ENCODE peak calls at places on chromosome 15, in ten cellular contexts. One of them, this sample, is unnamed.

GRCh38 chr15:94411279-94411678 is 179.9 kb downstream of the MCTP2 start:
- DNase-seq in mesendoderm: no peak
- DNase-seq in OCI-LY7: peak; percentile 45
- DNase-seq in tibial nerve: no peak
- DNase-seq in uterus: no peak
- DNase-seq in suprapubic skin: no peak
- DNase-seq in Peyer's patch: no peak
- DNase-seq in body of pancreas: no peak
- DNase-seq in heart right ventricle: no peak
- DNase-seq in endodermal cell: no peak
- DNase-seq in this sample: no peak

GRCh38 chr15:22904736-22905135 is 66.3 kb downstream of the NIPA2 start:
- DNase-seq in heart right ventricle: no peak
- DNase-seq in suprapubic skin: no peak
- DNase-seq in OCI-LY7: no peak
- DNase-seq in body of pancreas: peak; percentile 75
- DNase-seq in endodermal cell: no peak
- DNase-seq in tibial nerve: no peak
- DNase-seq in mesendoderm: no peak
- DNase-seq in Peyer's patch: no peak
- DNase-seq in uterus: no peak
- DNase-seq in this sample: no peak

GRCh38 chr15:61184431-61184830 is 44.7 kb downstream of the RORA start:
- DNase-seq in uterus: no peak
- DNase-seq in OCI-LY7: peak; percentile 12
- DNase-seq in suprapubic skin: no peak
- DNase-seq in tibial nerve: no peak
- DNase-seq in endodermal cell: no peak
- DNase-seq in mesendoderm: no peak
- DNase-seq in body of pancreas: no peak
- DNase-seq in heart right ventricle: no peak
- DNase-seq in Peyer's patch: no peak
- DNase-seq in this sample: no peak

GRCh38 chr15:45616901-45617323 is 17.9 kb upstream of the SQOR start:
- DNase-seq in mesendoderm: peak; percentile 30
- DNase-seq in OCI-LY7: no peak
- DNase-seq in body of pancreas: no peak
- DNase-seq in uterus: no peak
- DNase-seq in suprapubic skin: no peak
- DNase-seq in Peyer's patch: no peak
- DNase-seq in heart right ventricle: no peak
- DNase-seq in endodermal cell: no peak
- DNase-seq in tibial nerve: no peak
- DNase-seq in this sample: no peak

GRCh38 chr15:59963925-59964324 is 40.2 kb upstream of the FOXB1 start:
- DNase-seq in endodermal cell: no peak
- DNase-seq in tibial nerve: no peak
- DNase-seq in OCI-LY7: no peak
- DNase-seq in mesendoderm: no peak
- DNase-seq in uterus: no peak
- DNase-seq in suprapubic skin: no peak
- DNase-seq in heart right ventricle: no peak
- DNase-seq in body of pancreas: no peak
- DNase-seq in Peyer's patch: no peak
- DNase-seq in this sample: no peak

GRCh38 chr15:101458908-101459578 is 30.5 kb downstream of the PCSK6 start:
- DNase-seq in Peyer's patch: no peak
- DNase-seq in body of pancreas: no peak
- DNase-seq in heart right ventricle: no peak
- DNase-seq in uterus: peak; percentile 42
- DNase-seq in tibial nerve: no peak
- DNase-seq in endodermal cell: peak; percentile 41
- DNase-seq in mesendoderm: no peak
- DNase-seq in suprapubic skin: no peak
- DNase-seq in OCI-LY7: no peak
- DNase-seq in this sample: no peak

GRCh38 chr15:74799255-74799842 is 13.3 kb upstream of the LMAN1L start:
- DNase-seq in heart right ventricle: no peak
- DNase-seq in endodermal cell: peak; percentile 61
- DNase-seq in body of pancreas: no peak
- DNase-seq in uterus: no peak
- DNase-seq in tibial nerve: no peak
- DNase-seq in Peyer's patch: peak; percentile 60
- DNase-seq in suprapubic skin: no peak
- DNase-seq in OCI-LY7: peak; percentile 65
- DNase-seq in mesendoderm: no peak
- DNase-seq in this sample: no peak

GRCh38 chr15:63752075-63752684 is 81.6 kb downstream of the HERC1 start:
- DNase-seq in endodermal cell: peak; percentile 56
- DNase-seq in heart right ventricle: peak; percentile 60
- DNase-seq in tibial nerve: no peak
- DNase-seq in uterus: peak; percentile 28
- DNase-seq in suprapubic skin: no peak
- DNase-seq in Peyer's patch: peak; percentile 45
- DNase-seq in body of pancreas: peak; percentile 44
- DNase-seq in mesendoderm: peak; percentile 61
- DNase-seq in OCI-LY7: peak; percentile 73
- DNase-seq in this sample: peak; percentile 6

GRCh38 chr15:100704281-100705055 is 102.1 kb downstream of the ASB7 start:
- DNase-seq in body of pancreas: no peak
- DNase-seq in tibial nerve: no peak
- DNase-seq in suprapubic skin: peak; percentile 22
- DNase-seq in heart right ventricle: no peak
- DNase-seq in uterus: peak; percentile 3
- DNase-seq in OCI-LY7: no peak
- DNase-seq in Peyer's patch: no peak
- DNase-seq in mesendoderm: no peak
- DNase-seq in endodermal cell: no peak
- DNase-seq in this sample: no peak

GRCh38 chr15:35874260-35874905 is 328.4 kb upstream of the DPH6 start:
- DNase-seq in tibial nerve: no peak
- DNase-seq in endodermal cell: no peak
- DNase-seq in body of pancreas: no peak
- DNase-seq in mesendoderm: peak; percentile 18
- DNase-seq in Peyer's patch: no peak
- DNase-seq in suprapubic skin: no peak
- DNase-seq in OCI-LY7: no peak
- DNase-seq in uterus: no peak
- DNase-seq in heart right ventricle: no peak
- DNase-seq in this sample: no peak

GRCh38 chr15:68209272-68209671 is 4.1 kb upstream of the CALML4 start:
- DNase-seq in body of pancreas: no peak
- DNase-seq in heart right ventricle: no peak
- DNase-seq in Peyer's patch: no peak
- DNase-seq in mesendoderm: no peak
- DNase-seq in OCI-LY7: no peak
- DNase-seq in suprapubic skin: peak; percentile 47
- DNase-seq in endodermal cell: no peak
- DNase-seq in uterus: no peak
- DNase-seq in tibial nerve: no peak
- DNase-seq in this sample: no peak

GRCh38 chr15:68210409-68210756 is 5.3 kb upstream of the CALML4 start:
- DNase-seq in heart right ventricle: no peak
- DNase-seq in mesendoderm: no peak
- DNase-seq in Peyer's patch: no peak
- DNase-seq in tibial nerve: no peak
- DNase-seq in endodermal cell: no peak
- DNase-seq in suprapubic skin: peak; percentile 43
- DNase-seq in uterus: no peak
- DNase-seq in OCI-LY7: no peak
- DNase-seq in body of pancreas: no peak
- DNase-seq in this sample: no peak

GRCh38 chr15:68211656-68212320 is 6.7 kb upstream of the CALML4 start:
- DNase-seq in tibial nerve: no peak
- DNase-seq in OCI-LY7: no peak
- DNase-seq in body of pancreas: no peak
- DNase-seq in heart right ventricle: no peak
- DNase-seq in suprapubic skin: peak; percentile 53
- DNase-seq in mesendoderm: no peak
- DNase-seq in endodermal cell: peak; percentile 52
- DNase-seq in Peyer's patch: no peak
- DNase-seq in uterus: no peak
- DNase-seq in this sample: no peak

GRCh38 chr15:68209735-68210408 is 4.7 kb upstream of the CALML4 start:
- DNase-seq in suprapubic skin: peak; percentile 59
- DNase-seq in tibial nerve: no peak
- DNase-seq in endodermal cell: peak; percentile 36
- DNase-seq in body of pancreas: no peak
- DNase-seq in uterus: no peak
- DNase-seq in Peyer's patch: no peak
- DNase-seq in mesendoderm: no peak
- DNase-seq in heart right ventricle: no peak
- DNase-seq in OCI-LY7: peak; percentile 87
- DNase-seq in this sample: no peak

DNA sequence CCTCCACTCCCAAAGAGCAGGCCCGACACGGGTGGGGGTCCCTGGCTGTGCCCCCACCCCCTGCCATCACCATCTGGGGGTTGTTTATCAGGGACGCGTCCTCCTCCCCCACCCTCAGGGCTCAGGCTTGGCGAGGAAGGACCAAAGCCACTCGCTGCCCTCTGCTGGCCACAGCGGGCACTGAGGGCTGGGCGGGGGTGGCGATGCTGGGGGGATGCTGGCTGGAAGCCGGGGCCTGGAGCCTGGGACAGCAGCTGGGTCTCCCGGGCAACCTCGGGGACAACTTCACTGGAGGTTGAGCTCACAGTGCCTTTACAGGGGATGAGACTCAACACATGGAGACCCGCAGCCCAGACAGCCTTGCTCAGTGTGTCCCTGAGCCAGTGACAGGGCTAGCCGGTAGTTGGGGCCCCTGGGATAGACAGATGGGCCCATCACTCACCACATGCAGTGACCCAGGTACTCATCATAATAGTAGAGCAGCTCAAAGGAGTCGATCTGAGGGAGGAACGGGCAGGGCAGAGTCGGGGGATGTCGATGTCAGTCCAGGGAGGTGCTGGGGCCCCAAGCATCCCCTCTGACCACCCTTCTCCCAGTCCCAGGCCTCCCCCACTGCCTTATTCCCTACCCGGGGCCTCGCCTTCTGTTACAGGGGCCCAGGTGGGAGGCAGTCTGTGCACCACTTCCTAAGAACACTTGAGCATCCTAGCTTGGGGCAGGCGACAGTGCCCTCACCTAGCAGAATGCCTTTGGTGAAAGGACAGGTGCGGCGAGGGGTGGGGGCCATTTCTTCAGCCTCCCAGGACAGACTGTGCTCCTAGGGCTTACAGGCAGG is 5.9 kb upstream of the CALML4 start:
- DNase-seq in tibial nerve: peak; percentile 41
- DNase-seq in suprapubic skin: peak; percentile 74
- DNase-seq in OCI-LY7: peak; percentile 73
- DNase-seq in body of pancreas: peak; percentile 62
- DNase-seq in heart right ventricle: peak; percentile 69
- DNase-seq in mesendoderm: peak; percentile 74
- DNase-seq in Peyer's patch: peak; percentile 41
- DNase-seq in uterus: peak; percentile 64
- DNase-seq in endodermal cell: peak; percentile 94
- DNase-seq in this sample: peak; percentile 17
- H3K36me3 ChIP-seq in tibial nerve: no peaks in the 10 kb centered on the region
- H3K36me3 ChIP-seq in suprapubic skin: peaks cover 18% of the 10 kb centered on the region
- H3K36me3 ChIP-seq in OCI-LY7: peaks cover 73% of the 10 kb centered on the region
- H3K36me3 ChIP-seq in body of pancreas: no peaks in the 10 kb centered on the region
- H3K36me3 ChIP-seq in heart right ventricle: no peaks in the 10 kb centered on the region
- H3K36me3 ChIP-seq in mesendoderm: no peaks in the 10 kb centered on the region
- H3K36me3 ChIP-seq in Peyer's patch: no peaks in the 10 kb centered on the region
- H3K36me3 ChIP-seq in uterus: no peaks in the 10 kb centered on the region
- H3K36me3 ChIP-seq in endodermal cell: peaks cover 8% of the 10 kb centered on the region
- H3K36me3 ChIP-seq in this sample: no peaks in the 10 kb centered on the region

GRCh38 chr15:50563756-50564155 is 17.3 kb upstream of the USP50 start:
- DNase-seq in suprapubic skin: no peak
- DNase-seq in body of pancreas: no peak
- DNase-seq in heart right ventricle: no peak
- DNase-seq in uterus: no peak
- DNase-seq in tibial nerve: no peak
- DNase-seq in OCI-LY7: no peak
- DNase-seq in endodermal cell: no peak
- DNase-seq in Peyer's patch: no peak
- DNase-seq in mesendoderm: no peak
- DNase-seq in this sample: no peak
- H3K36me3 ChIP-seq in suprapubic skin: peaks cover 41% of the 10 kb centered on the region
- H3K36me3 ChIP-seq in body of pancreas: no peaks in the 10 kb centered on the region
- H3K36me3 ChIP-seq in heart right ventricle: peaks cover 100% of the 10 kb centered on the region
- H3K36me3 ChIP-seq in uterus: no peaks in the 10 kb centered on the region
- H3K36me3 ChIP-seq in tibial nerve: no peaks in the 10 kb centered on the region
- H3K36me3 ChIP-seq in OCI-LY7: peaks cover 61% of the 10 kb centered on the region
- H3K36me3 ChIP-seq in endodermal cell: peaks cover 51% of the 10 kb centered on the region
- H3K36me3 ChIP-seq in Peyer's patch: peaks cover 57% of the 10 kb centered on the region
- H3K36me3 ChIP-seq in mesendoderm: no peaks in the 10 kb centered on the region
- H3K36me3 ChIP-seq in this sample: peaks cover 61% of the 10 kb centered on the region

GRCh38 chr15:43352693-43353382 is 18.0 kb downstream of the ZSCAN29 start:
- DNase-seq in uterus: no peak
- DNase-seq in mesendoderm: no peak
- DNase-seq in Peyer's patch: no peak
- DNase-seq in OCI-LY7: no peak
- DNase-seq in tibial nerve: no peak
- DNase-seq in endodermal cell: no peak
- DNase-seq in heart right ventricle: no peak
- DNase-seq in suprapubic skin: no peak
- DNase-seq in body of pancreas: no peak
- DNase-seq in this sample: no peak
- H3K36me3 ChIP-seq in uterus: no peaks in the 10 kb centered on the region
- H3K36me3 ChIP-seq in mesendoderm: no peaks in the 10 kb centered on the region
- H3K36me3 ChIP-seq in Peyer's patch: peaks cover 37% of the 10 kb centered on the region
- H3K36me3 ChIP-seq in OCI-LY7: peaks cover 62% of the 10 kb centered on the region
- H3K36me3 ChIP-seq in tibial nerve: no peaks in the 10 kb centered on the region
- H3K36me3 ChIP-seq in endodermal cell: peaks cover 15% of the 10 kb centered on the region
- H3K36me3 ChIP-seq in heart right ventricle: peaks cover 64% of the 10 kb centered on the region
- H3K36me3 ChIP-seq in suprapubic skin: peaks cover 10% of the 10 kb centered on the region
- H3K36me3 ChIP-seq in body of pancreas: no peaks in the 10 kb centered on the region
- H3K36me3 ChIP-seq in this sample: peaks cover 15% of the 10 kb centered on the region

GRCh38 chr15:50066202-50066601 is 52.8 kb downstream of the ATP8B4 start:
- DNase-seq in Peyer's patch: no peak
- DNase-seq in uterus: no peak
- DNase-seq in body of pancreas: no peak
- DNase-seq in suprapubic skin: no peak
- DNase-seq in OCI-LY7: no peak
- DNase-seq in mesendoderm: peak; percentile 38
- DNase-seq in heart right ventricle: no peak
- DNase-seq in endodermal cell: no peak
- DNase-seq in tibial nerve: no peak
- DNase-seq in this sample: no peak

GRCh38 chr15:50067254-50067653 is 51.8 kb downstream of the ATP8B4 start:
- DNase-seq in endodermal cell: no peak
- DNase-seq in heart right ventricle: no peak
- DNase-seq in OCI-LY7: no peak
- DNase-seq in suprapubic skin: no peak
- DNase-seq in uterus: no peak
- DNase-seq in body of pancreas: no peak
- DNase-seq in Peyer's patch: no peak
- DNase-seq in mesendoderm: no peak
- DNase-seq in tibial nerve: no peak
- DNase-seq in this sample: no peak

GRCh38 chr15:50065264-50065663 is 53.8 kb downstream of the ATP8B4 start:
- DNase-seq in OCI-LY7: no peak
- DNase-seq in Peyer's patch: no peak
- DNase-seq in uterus: no peak
- DNase-seq in endodermal cell: no peak
- DNase-seq in heart right ventricle: no peak
- DNase-seq in tibial nerve: no peak
- DNase-seq in mesendoderm: no peak
- DNase-seq in suprapubic skin: no peak
- DNase-seq in body of pancreas: no peak
- DNase-seq in this sample: no peak

GRCh38 chr15:50066693-50067092 is 52.3 kb downstream of the ATP8B4 start:
- DNase-seq in mesendoderm: no peak
- DNase-seq in suprapubic skin: no peak
- DNase-seq in OCI-LY7: no peak
- DNase-seq in endodermal cell: no peak
- DNase-seq in heart right ventricle: no peak
- DNase-seq in Peyer's patch: no peak
- DNase-seq in uterus: no peak
- DNase-seq in tibial nerve: no peak
- DNase-seq in body of pancreas: no peak
- DNase-seq in this sample: no peak

GRCh38 chr15:50068016-50068415 is 51.0 kb downstream of the ATP8B4 start:
- DNase-seq in Peyer's patch: no peak
- DNase-seq in OCI-LY7: no peak
- DNase-seq in suprapubic skin: no peak
- DNase-seq in mesendoderm: no peak
- DNase-seq in uterus: no peak
- DNase-seq in endodermal cell: no peak
- DNase-seq in tibial nerve: no peak
- DNase-seq in body of pancreas: no peak
- DNase-seq in heart right ventricle: no peak
- DNase-seq in this sample: no peak
- H3K36me3 ChIP-seq in Peyer's patch: no peaks in the 10 kb centered on the region
- H3K36me3 ChIP-seq in OCI-LY7: no peaks in the 10 kb centered on the region
- H3K36me3 ChIP-seq in suprapubic skin: no peaks in the 10 kb centered on the region
- H3K36me3 ChIP-seq in mesendoderm: no peaks in the 10 kb centered on the region
- H3K36me3 ChIP-seq in uterus: no peaks in the 10 kb centered on the region
- H3K36me3 ChIP-seq in endodermal cell: no peaks in the 10 kb centered on the region
- H3K36me3 ChIP-seq in tibial nerve: no peaks in the 10 kb centered on the region
- H3K36me3 ChIP-seq in body of pancreas: no peaks in the 10 kb centered on the region
- H3K36me3 ChIP-seq in heart right ventricle: no peaks in the 10 kb centered on the region
- H3K36me3 ChIP-seq in this sample: no peaks in the 10 kb centered on the region

This sample was measured in CD4-positive, CD25-positive, alpha-beta regulatory T cell.